ENCODE peak calls at places on chromosome 19, in six cellular contexts. E is IMR-90, M is H1, H is neuronal stem cell, F is H9, T is trophoblast cell. A is an unnamed sample.

GRCh38 chr19:2475702-2476450 is at the start of gene GADD45B:
- DNase-seq in H (peak; percentile 95), T (peak; percentile 94), M (peak; percentile 90), F (peak; percentile 95), E (peak; percentile 97), A (peak; percentile 98)

GRCh38 chr19:40523322-40524047 is 53.2 kb upstream of the SHKBP1 start:
- DNase-seq in M (no peak), H (peak; percentile 56), E (peak; percentile 44), T (peak; percentile 53), F (peak; percentile 90), A (peak; percentile 89)

GRCh38 chr19:16801599-16801998 is 27.6 kb upstream of the SIN3B start:
- DNase-seq in E (peak; percentile 71), F (no peak), M (no peak), H (no peak), T (no peak), A (no peak)

GRCh38 chr19:3868770-3869456 is at the start of gene ZFR2:
- DNase-seq in F (peak; percentile 78), T (no peak), H (no peak), E (no peak), M (no peak), A (peak; percentile 82)

GRCh38 chr19:33558846-33559245 is 37.3 kb upstream of the PEPD start:
- DNase-seq in T (no peak), H (no peak), F (no peak), E (no peak), M (no peak), A (no peak)

GRCh38 chr19:2171349-2172145 is 7.8 kb downstream of the DOT1L start:
- DNase-seq in M (no peak), H (no peak), T (peak; percentile 77), E (peak; percentile 36), F (peak; percentile 71), A (peak; percentile 81)

GRCh38 chr19:11418166-11418517 is 972 bp downstream of the RGL3 start:
- DNase-seq in H (no peak), E (no peak), F (no peak), T (no peak), M (no peak), A (no peak)

GRCh38 chr19:4233282-4233853 is 4.0 kb downstream of the EBI3 start:
- DNase-seq in E (peak; percentile 8), T (peak; percentile 78), H (no peak), M (no peak), F (peak; percentile 85), A (peak; percentile 61)

GRCh38 chr19:15187026-15188007 is 13.5 kb downstream of the NOTCH3 start:
- DNase-seq in T (no peak), M (no peak), H (no peak), E (no peak), F (peak; percentile 54), A (peak; percentile 58)

GRCh38 chr19:57192993-57193392 is 1.7 kb downstream of the ZNF264 start:
- DNase-seq in M (no peak), T (no peak), E (no peak), H (no peak), F (no peak), A (no peak)

GRCh38 chr19:29287061-29287460 is 74.1 kb upstream of the UQCRFS1 start:
- DNase-seq in M (no peak), F (no peak), E (no peak), H (no peak), T (no peak), A (no peak)

GRCh38 chr19:55075366-55075998 is at the start of gene EPS8L1:
- DNase-seq in H (no peak), E (no peak), M (no peak), T (peak; percentile 82), F (peak; percentile 94), A (peak; percentile 86)

GRCh38 chr19:29574518-29574917 is 31.6 kb upstream of the POP4 start:
- DNase-seq in F (no peak), H (no peak), E (no peak), M (no peak), T (no peak), A (no peak)

GRCh38 chr19:17305517-17306284 is at the start of gene MRPL34:
- DNase-seq in F (peak; percentile 100), H (peak; percentile 98), M (peak; percentile 100), E (peak; percentile 99), T (peak; percentile 100), A (peak; percentile 100)

GRCh38 chr19:45528744-45529453 is 21.6 kb downstream of the VASP start:
- DNase-seq in F (peak; percentile 95), T (peak; percentile 66), H (no peak), M (peak; percentile 87), E (no peak), A (peak; percentile 95)

GRCh38 chr19:5775668-5776309 is 8.8 kb downstream of the PRR22 start:
- DNase-seq in M (no peak), T (peak; percentile 41), E (peak; percentile 51), H (no peak), F (no peak), A (no peak)

GRCh38 chr19:36573948-36574726 is 1.0 kb upstream of the ZNF529 start:
- DNase-seq in H (no peak), T (peak; percentile 35), F (no peak), E (peak; percentile 35), M (no peak), A (peak; percentile 14)

GRCh38 chr19:51398096-51398704 is 7.8 kb upstream of the C19orf84 start:
- DNase-seq in T (no peak), E (peak; percentile 18), F (no peak), M (no peak), H (no peak), A (peak; percentile 56)

GRCh38 chr19:2902590-2903218 is 2.0 kb downstream of the ZNF57 start:
- DNase-seq in T (no peak), M (no peak), F (no peak), E (no peak), H (no peak), A (no peak)

GRCh38 chr19:29858000-29858596 is 46.3 kb downstream of the CCNE1 start:
- DNase-seq in H (no peak), F (peak; percentile 84), E (no peak), T (no peak), M (no peak), A (peak; percentile 69)

GRCh38 chr19:33676999-33677665 is 55.4 kb downstream of the CHST8 start:
- DNase-seq in M (no peak), H (no peak), T (no peak), F (no peak), E (no peak), A (no peak)

GRCh38 chr19:6423499-6424189 is 967 bp downstream of the KHSRP start:
- DNase-seq in T (peak; percentile 56), M (no peak), H (no peak), F (peak; percentile 75), E (peak; percentile 42), A (peak; percentile 91)

GRCh38 chr19:16326401-16327130 is 1.9 kb downstream of the KLF2 start:
- DNase-seq in H (no peak), M (no peak), F (peak; percentile 67), T (no peak), E (no peak), A (peak; percentile 54)

GRCh38 chr19:12180377-12180776 is 17.5 kb downstream of the ZNF136 start:
- DNase-seq in M (no peak), T (no peak), H (no peak), F (no peak), E (no peak), A (no peak)

DNA sequence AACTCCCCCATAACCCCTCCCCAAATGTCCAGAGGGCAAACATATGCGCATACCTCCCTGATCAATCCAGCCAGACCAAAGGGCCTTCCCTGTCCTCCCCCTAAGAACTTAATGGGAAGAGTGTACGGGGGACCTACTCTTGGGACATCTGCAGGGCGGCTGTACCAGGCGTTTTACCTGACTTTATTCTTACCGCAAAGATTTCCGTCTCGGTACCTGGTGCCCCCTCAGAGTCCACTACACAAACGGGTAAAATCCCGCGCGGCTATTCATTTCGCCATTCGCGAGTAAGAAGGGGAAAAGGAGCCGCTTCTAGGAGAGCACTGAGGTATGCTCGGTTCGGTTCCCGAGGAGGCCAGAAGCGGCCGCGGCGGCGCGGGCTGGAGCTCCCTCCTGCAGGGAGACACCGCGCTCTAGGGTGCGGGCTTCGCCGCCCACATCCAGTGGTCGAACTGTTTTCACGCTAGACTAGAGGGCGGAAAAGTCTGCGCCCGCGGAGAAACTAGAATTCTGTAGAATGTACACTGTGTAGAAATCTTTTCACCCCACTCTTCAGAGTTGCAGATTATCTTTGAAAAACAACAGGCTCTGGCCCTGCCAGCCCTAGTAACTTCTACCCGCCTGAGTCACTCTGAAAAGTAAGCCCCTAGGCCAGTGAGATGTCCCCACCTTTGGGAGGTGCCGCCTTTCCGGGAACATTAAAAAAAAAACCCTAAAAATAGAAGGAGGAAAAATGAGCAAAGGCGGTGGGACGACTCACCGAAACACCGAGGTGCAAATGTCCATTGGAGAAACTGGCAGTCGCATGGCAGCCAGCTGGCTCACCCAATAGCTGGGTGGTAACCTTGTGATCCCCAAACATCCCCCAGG is 3.8 kb upstream of the TSHZ3 start:
- DNase-seq in M (no peak), H (no peak), T (no peak), F (peak; percentile 56), E (no peak), A (peak; percentile 85)
- H4K8ac ChIP-seq in M (no peak overlapping the region), H (no peak overlapping the region), T (no peak overlapping the region), F (no peak overlapping the region), E (no peak overlapping the region), A (no peak overlapping the region)

DNA sequence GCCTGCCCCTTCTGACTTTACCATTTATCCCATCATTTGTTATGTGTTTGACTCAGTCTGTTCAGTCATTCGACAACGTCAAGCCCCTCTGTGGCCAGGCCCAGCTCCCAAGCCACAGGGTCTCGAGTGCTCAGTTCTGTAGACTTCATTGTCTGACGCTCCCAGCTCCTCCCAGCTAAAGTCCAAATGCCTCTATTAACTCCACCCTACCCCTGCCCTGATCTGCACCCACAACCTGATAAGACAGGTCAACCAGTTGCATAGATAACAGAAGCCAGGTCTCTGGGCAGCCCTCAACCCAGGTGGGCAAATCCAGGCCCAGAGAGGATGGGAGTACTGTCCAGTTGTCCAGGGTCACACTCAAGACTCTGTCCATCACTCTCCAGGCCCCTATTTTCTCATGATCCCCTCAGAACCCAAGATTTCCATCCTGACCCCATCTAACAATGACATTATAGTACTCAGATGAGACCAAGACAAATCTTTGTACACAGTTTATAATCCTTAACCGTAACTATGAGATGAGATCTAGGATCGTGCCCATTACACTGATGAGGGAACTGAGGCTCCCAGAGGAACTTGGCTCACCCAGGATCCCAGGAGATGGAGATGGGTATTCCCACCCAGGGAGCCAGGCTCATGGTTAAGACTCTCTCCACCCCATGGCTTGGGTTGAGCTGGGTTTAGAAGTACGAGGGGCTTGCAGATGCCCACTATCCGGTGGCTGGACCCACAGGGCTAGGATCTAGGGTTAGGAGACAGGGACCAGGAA is 1.1 kb downstream of the TM6SF2 start:
- DNase-seq in M (no peak), H (no peak), E (no peak), T (no peak), F (no peak), A (no peak)
- H4K8ac ChIP-seq in M (no peak overlapping the region), H (no peak overlapping the region), E (peak overlapping the region; percentile 88), T (peak overlapping the region; percentile 58), F (no peak overlapping the region), A (no peak overlapping the region)

GRCh38 chr19:10404888-10405808 is 1.8 kb upstream of the CDC37 start:
- DNase-seq in F (no peak), E (no peak), H (no peak), T (no peak), M (no peak), A (no peak)
- H4K8ac ChIP-seq in F (no peak overlapping the region), E (peak overlapping the region; percentile 37), H (no peak overlapping the region), T (no peak overlapping the region), M (no peak overlapping the region), A (no peak overlapping the region)

DNA sequence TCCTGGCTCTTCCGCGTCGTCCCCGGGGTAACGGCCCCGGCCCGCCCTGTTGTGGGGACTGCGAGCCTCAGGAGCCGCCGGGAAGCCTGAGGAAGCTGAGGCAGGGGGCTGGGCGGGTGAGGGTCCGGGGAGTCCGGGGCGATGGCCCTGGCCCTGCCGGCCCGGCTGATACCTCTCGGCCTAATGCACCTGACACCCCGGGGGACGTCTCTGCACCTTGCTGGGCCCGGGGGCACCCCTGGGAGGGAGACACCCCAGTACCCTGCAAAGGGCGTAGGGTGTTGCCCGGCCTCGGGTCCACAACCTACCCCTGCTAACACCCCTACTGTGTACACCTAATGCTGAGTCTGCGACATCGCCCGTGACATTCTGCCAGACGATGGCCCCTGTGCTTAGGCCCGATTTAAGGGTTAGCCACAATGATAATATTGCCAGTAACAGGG is 410 bp downstream of the PIN1 start:
- DNase-seq in E (no peak), H (no peak), M (no peak), T (no peak), F (no peak), A (no peak)
- H4K8ac ChIP-seq in E (no peak overlapping the region), H (no peak overlapping the region), M (peak overlapping the region; percentile 78), T (peak overlapping the region; percentile 71), F (no peak overlapping the region), A (peak overlapping the region; percentile 77)

A was measured in mesendoderm.